ENCODE peak calls at places on chromosomes 6 and 20, in five cellular contexts. One of them, this sample, is unnamed.

GRCh38 chr6:88445188-88445958 is 279.2 kb upstream of the CNR1 start:
- DNase-seq in HFFc6: no peak
- DNase-seq in DND-41: no peak
- DNase-seq in stimulated activated CD4-positive, alpha-beta T cell treated with anti-CD3 and anti-CD28 coated beads, Interleukin-15, amount 100 ng/mL, for 1 hour: no peak
- DNase-seq in T-cell: no peak
- DNase-seq in this sample: no peak

GRCh38 chr6:43744490-43744889 is 25.5 kb upstream of the VEGFA start:
- DNase-seq in HFFc6: no peak
- DNase-seq in DND-41: no peak
- DNase-seq in T-cell: no peak
- DNase-seq in stimulated activated CD4-positive, alpha-beta T cell treated with anti-CD3 and anti-CD28 coated beads, Interleukin-15, amount 100 ng/mL, for 1 hour: no peak
- DNase-seq in this sample: no peak

GRCh38 chr6:20931093-20931492 is 396.8 kb downstream of the CDKAL1 start:
- DNase-seq in HFFc6: no peak
- DNase-seq in stimulated activated CD4-positive, alpha-beta T cell treated with anti-CD3 and anti-CD28 coated beads, Interleukin-15, amount 100 ng/mL, for 1 hour: no peak
- DNase-seq in DND-41: no peak
- DNase-seq in T-cell: no peak
- DNase-seq in this sample: no peak

GRCh38 chr20:63128367-63128766 is 87.6 kb downstream of the YTHDF1 start:
- DNase-seq in stimulated activated CD4-positive, alpha-beta T cell treated with anti-CD3 and anti-CD28 coated beads, Interleukin-15, amount 100 ng/mL, for 1 hour: no peak
- DNase-seq in DND-41: no peak
- DNase-seq in T-cell: no peak
- DNase-seq in HFFc6: no peak
- DNase-seq in this sample: no peak

GRCh38 chr6:22108199-22108598 is 188.6 kb downstream of the PRL start:
- DNase-seq in DND-41: no peak
- DNase-seq in stimulated activated CD4-positive, alpha-beta T cell treated with anti-CD3 and anti-CD28 coated beads, Interleukin-15, amount 100 ng/mL, for 1 hour: no peak
- DNase-seq in HFFc6: no peak
- DNase-seq in T-cell: no peak
- DNase-seq in this sample: no peak

GRCh38 chr20:36499211-36499610 is 42.1 kb upstream of the MYL9 start:
- DNase-seq in T-cell: no peak
- DNase-seq in HFFc6: no peak
- DNase-seq in DND-41: no peak
- DNase-seq in stimulated activated CD4-positive, alpha-beta T cell treated with anti-CD3 and anti-CD28 coated beads, Interleukin-15, amount 100 ng/mL, for 1 hour: no peak
- DNase-seq in this sample: no peak

GRCh38 chr6:35409245-35409644 is 42.9 kb upstream of the FANCE start:
- DNase-seq in stimulated activated CD4-positive, alpha-beta T cell treated with anti-CD3 and anti-CD28 coated beads, Interleukin-15, amount 100 ng/mL, for 1 hour: no peak
- DNase-seq in HFFc6: no peak
- DNase-seq in DND-41: no peak
- DNase-seq in T-cell: no peak
- DNase-seq in this sample: no peak

GRCh38 chr20:62753626-62754025 is 42.6 kb upstream of the MRGBP start:
- DNase-seq in T-cell: no peak
- DNase-seq in DND-41: no peak
- DNase-seq in HFFc6: no peak
- DNase-seq in stimulated activated CD4-positive, alpha-beta T cell treated with anti-CD3 and anti-CD28 coated beads, Interleukin-15, amount 100 ng/mL, for 1 hour: no peak
- DNase-seq in this sample: no peak